ENCODE peak calls at places on chromosomes 16 and 17, in eight cellular contexts. Z is fibroblast of villous mesenchyme, G is activated T-helper 1 cell treated with Interleukin-2 at 50 U/mL for 16 hours, L is H7, F is endodermal cell, V is spleen, Y is left lobe of liver, T is fibroblast of mammary gland. B is an unnamed sample.

GRCh38 chr17:63082273-63082861 is 116.3 kb downstream of the TANC2 start:
- DNase-seq in Y (no peak), G (no peak), Z (peak), V (no peak), T (peak), L (no peak), F (no peak), B (peak)

GRCh38 chr17:2237521-2237921 is 66.1 kb downstream of the SMG6 start:
- DNase-seq in G (no peak), V (no peak), F (no peak), L (no peak), Y (no peak), Z (peak), T (peak), B (no peak)

GRCh38 chr17:2893422-2893914 is 97.2 kb downstream of the RAP1GAP2 start:
- DNase-seq in Y (no peak), F (peak), L (peak), Z (no peak), T (no peak), G (no peak), V (no peak), B (no peak)

GRCh38 chr17:76527430-76528111 is 9.9 kb downstream of the CYGB start:
- DNase-seq in G (peak), Z (peak), V (peak), F (peak), L (peak), T (peak), Y (no peak), B (peak)

GRCh38 chr17:11608396-11608795 is 10.1 kb downstream of the DNAH9 start:
- DNase-seq in Y (peak), L (no peak), G (no peak), V (no peak), F (no peak), Z (peak), T (no peak), B (no peak)

GRCh38 chr16:53084141-53084541 is 29.4 kb downstream of the CHD9 start:
- DNase-seq in Z (no peak), F (no peak), L (no peak), T (no peak), V (no peak), G (no peak), Y (no peak), B (no peak)

GRCh38 chr17:51135956-51136355 is 15.3 kb upstream of the SPAG9 start:
- DNase-seq in V (no peak), L (no peak), T (no peak), G (no peak), Z (no peak), Y (no peak), F (no peak), B (no peak)

GRCh38 chr17:1878419-1879121 is 48.8 kb downstream of the RPA1 start:
- DNase-seq in Z (no peak), F (no peak), L (no peak), V (no peak), Y (no peak), G (no peak), T (peak), B (no peak)

GRCh38 chr17:60601443-60602384 is 1.7 kb downstream of the PPM1D start:
- DNase-seq in V (no peak), G (peak), T (peak), Y (peak), Z (peak), L (peak), F (peak), B (peak)

GRCh38 chr16:81204794-81205680 is 33.5 kb upstream of the BCO1 start:
- DNase-seq in T (peak), Z (peak), L (peak), G (no peak), F (peak), Y (no peak), V (no peak), B (peak)

GRCh38 chr17:7932949-7933348 is 943 bp downstream of the CNTROB start:
- DNase-seq in V (no peak), F (peak), T (peak), G (no peak), Z (peak), L (peak), Y (no peak), B (peak)